ENCODE peak calls at places on chromosomes 6 and 20, in seven cellular contexts. J is cardiac muscle cell, I is endothelial cell of umbilical vein, G is AG10803, Y is left ventricle myocardium inferior, Z is cardiac fibroblast, H is fibroblast of lung. P is an unnamed sample.

GRCh38 chr6:139124887-139125672 is 9.8 kb upstream of the HECA start:
- DNase-seq in J (peak), I (peak), G (peak), Y (peak), Z (peak), H (peak), P (peak)

GRCh38 chr6:165926378-165926777 is 241.3 kb downstream of the TBXT start:
- DNase-seq in J (no peak), I (no peak), G (no peak), Y (no peak), Z (no peak), H (no peak), P (no peak)

GRCh38 chr6:21885532-21886089 is 292.1 kb downstream of the SOX4 start:
- DNase-seq in J (peak), I (peak), G (peak), Y (peak), Z (peak), H (peak), P (peak)

GRCh38 chr6:32868257-32868788 is 14.3 kb downstream of the PSMB9 start:
- DNase-seq in J (peak), I (peak), G (peak), Y (peak), Z (peak), H (peak), P (peak)

GRCh38 chr6:50333696-50334095 is 284.0 kb upstream of the DEFB112 start:
- DNase-seq in J (no peak), I (no peak), G (no peak), Y (no peak), Z (no peak), H (no peak), P (peak)

GRCh38 chr6:50849781-50850180 is 31.1 kb downstream of the TFAP2B start:
- DNase-seq in J (no peak), I (no peak), G (no peak), Y (no peak), Z (no peak), H (no peak), P (no peak)

GRCh38 chr6:29527564-29527963 is 32.0 kb downstream of the UBD start:
- DNase-seq in J (no peak), I (no peak), G (no peak), Y (no peak), Z (no peak), H (no peak), P (no peak)

GRCh38 chr6:150697515-150697914 is 97.8 kb downstream of the PLEKHG1 start:
- DNase-seq in J (no peak), I (no peak), G (peak), Y (peak), Z (no peak), H (no peak), P (no peak)

GRCh38 chr6:14396826-14397517 is 279.4 kb downstream of the CD83 start:
- DNase-seq in J (peak), I (no peak), G (peak), Y (no peak), Z (peak), H (peak), P (no peak)

GRCh38 chr6:118559659-118560058 is 11.6 kb downstream of the PLN start:
- DNase-seq in J (no peak), I (no peak), G (no peak), Y (no peak), Z (no peak), H (no peak), P (no peak)

GRCh38 chr20:57964011-57964862 is 254.4 kb upstream of the PMEPA1 start:
- DNase-seq in J (no peak), I (no peak), G (peak), Y (peak), Z (no peak), H (no peak), P (peak)

GRCh38 chr20:43409041-43409913 is 48.4 kb upstream of the SRSF6 start:
- DNase-seq in J (peak), I (peak), G (peak), Y (no peak), Z (peak), H (peak), P (peak)

GRCh38 chr20:14878676-14879019 is 541.2 kb upstream of the FLRT3 start:
- DNase-seq in J (no peak), I (no peak), G (no peak), Y (no peak), Z (no peak), H (no peak), P (no peak)

GRCh38 chr6:46378882-46379405 is 112.3 kb downstream of the RCAN2 start:
- DNase-seq in J (no peak), I (no peak), G (no peak), Y (no peak), Z (no peak), H (no peak), P (peak)

GRCh38 chr20:45617591-45617990 is 11.9 kb upstream of the WFDC10A start:
- DNase-seq in J (no peak), I (no peak), G (no peak), Y (no peak), Z (no peak), H (no peak), P (peak)

GRCh38 chr6:111750753-111751684 is 122.2 kb downstream of the FYN start:
- DNase-seq in J (peak), I (peak), G (peak), Y (no peak), Z (peak), H (peak), P (no peak)

GRCh38 chr6:1392813-1393640 is 3.7 kb downstream of the FOXF2 start:
- DNase-seq in J (no peak), I (no peak), G (no peak), Y (no peak), Z (no peak), H (no peak), P (no peak)

GRCh38 chr6:157571269-157571668 is 190.3 kb downstream of the ZDHHC14 start:
- DNase-seq in J (no peak), I (no peak), G (no peak), Y (no peak), Z (no peak), H (no peak), P (no peak)

GRCh38 chr6:32459781-32460424 is 20.2 kb downstream of the HLA-DRA start:
- DNase-seq in J (no peak), I (no peak), G (peak), Y (no peak), Z (no peak), H (no peak), P (no peak)

GRCh38 chr20:11807070-11807741 is 110.5 kb upstream of the BTBD3 start:
- DNase-seq in J (peak), I (peak), G (peak), Y (no peak), Z (peak), H (peak), P (peak)

GRCh38 chr20:39049684-39050554 is 87.8 kb downstream of the DHX35 start:
- DNase-seq in J (peak), I (peak), G (peak), Y (peak), Z (peak), H (peak), P (peak)

GRCh38 chr6:39998126-39998525 is 63.9 kb upstream of the MOCS1 start:
- DNase-seq in J (no peak), I (no peak), G (no peak), Y (no peak), Z (no peak), H (no peak), P (no peak)

GRCh38 chr6:10526156-10526555 is 5.0 kb downstream of the GCNT2 start:
- DNase-seq in J (no peak), I (peak), G (no peak), Y (no peak), Z (peak), H (peak), P (no peak)

GRCh38 chr20:47359533-47360206 is 3.2 kb upstream of the ZMYND8 start:
- DNase-seq in J (no peak), I (no peak), G (no peak), Y (no peak), Z (no peak), H (no peak), P (no peak)
- H3K4me3 ChIP-seq in J (no peak), I (no peak), G (no peak), Y (peak), Z (no peak), H (no peak), P (no peak)

DNA sequence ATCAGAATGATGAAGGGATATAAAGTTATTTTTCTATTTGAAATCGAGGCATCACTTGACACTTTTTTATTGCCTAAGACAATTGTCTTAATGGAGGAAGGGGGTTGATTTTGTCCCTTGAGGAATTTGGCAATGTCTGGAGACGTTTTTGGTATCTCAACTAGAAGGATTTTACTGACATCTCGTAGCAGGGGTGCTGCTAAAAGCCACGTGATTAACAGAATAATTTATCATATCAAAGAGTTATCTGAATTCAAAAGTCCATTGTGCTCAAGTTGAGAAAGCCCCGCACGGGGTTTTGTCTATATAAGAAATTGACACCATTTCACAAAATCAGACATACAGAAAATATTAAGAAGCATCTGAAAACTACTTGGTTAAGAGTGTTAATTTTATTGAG is 1.5 kb upstream of the TAAR6 start:
- DNase-seq in J (no peak), I (no peak), G (no peak), Y (no peak), Z (no peak), H (no peak), P (no peak)
- H3K4me3 ChIP-seq in J (no peak), I (no peak), G (no peak), Y (no peak), Z (no peak), H (no peak), P (no peak)

GRCh38 chr20:48823960-48824497 is 3.8 kb downstream of the PREX1 start:
- DNase-seq in J (peak), I (peak), G (peak), Y (no peak), Z (peak), H (peak), P (peak)
- H3K4me3 ChIP-seq in J (no peak), I (peak), G (no peak), Y (no peak), Z (no peak), H (no peak), P (no peak)

DNA sequence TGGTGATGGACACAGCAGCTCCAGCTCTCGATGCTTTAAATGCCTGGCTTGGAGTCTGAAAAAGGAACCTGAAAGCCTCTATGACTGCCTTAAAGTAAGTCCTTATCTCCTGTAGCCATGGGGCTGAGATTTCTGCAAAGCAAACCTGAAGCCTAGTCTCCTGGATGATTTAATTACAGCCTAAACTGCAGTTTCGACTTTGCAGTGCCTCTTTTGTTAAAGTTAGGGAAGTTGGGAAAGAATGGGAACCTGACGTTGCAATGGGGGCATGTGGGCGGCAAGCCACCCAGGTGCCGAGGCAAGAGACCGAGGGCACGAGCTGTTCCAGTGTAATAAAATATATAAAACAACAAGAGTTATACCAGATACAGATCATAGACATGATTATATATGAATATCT is 11.7 kb upstream of the TCFL5 start:
- DNase-seq in J (no peak), I (no peak), G (no peak), Y (no peak), Z (no peak), H (no peak), P (no peak)
- H3K4me3 ChIP-seq in J (no peak), I (no peak), G (no peak), Y (no peak), Z (no peak), H (no peak), P (no peak)

DNA sequence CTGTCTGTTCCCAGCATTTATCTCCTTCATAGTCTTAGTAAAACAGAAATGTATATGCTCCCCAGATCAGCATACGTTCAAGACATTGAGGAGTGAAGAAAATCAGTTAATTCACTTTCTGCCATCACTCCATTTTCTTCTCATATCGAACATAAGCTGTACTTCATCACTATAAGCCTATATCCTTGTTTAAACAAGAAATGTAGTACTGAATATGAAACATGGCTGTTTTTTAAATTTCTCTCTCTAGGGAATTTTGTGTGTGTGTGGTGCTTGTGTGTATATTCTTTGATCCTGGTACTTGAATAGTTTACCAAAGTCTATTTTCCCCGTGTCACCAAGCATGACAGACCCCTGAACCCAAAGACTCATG is 107.1 kb downstream of the HFE start:
- DNase-seq in J (no peak), I (no peak), G (no peak), Y (no peak), Z (no peak), H (no peak), P (no peak)
- H3K4me3 ChIP-seq in J (no peak), I (no peak), G (peak), Y (peak), Z (no peak), H (no peak), P (no peak)

GRCh38 chr20:17990278-17990972 is 21.6 kb downstream of the MGME1 start:
- DNase-seq in J (peak), I (no peak), G (no peak), Y (no peak), Z (no peak), H (no peak), P (no peak)

GRCh38 chr20:17995967-17996819 is 27.4 kb downstream of the MGME1 start:
- DNase-seq in J (peak), I (peak), G (peak), Y (no peak), Z (peak), H (peak), P (peak)

GRCh38 chr20:17993546-17993945 is 24.7 kb downstream of the MGME1 start:
- DNase-seq in J (no peak), I (no peak), G (no peak), Y (no peak), Z (no peak), H (no peak), P (no peak)

GRCh38 chr20:17992847-17993508 is 24.2 kb downstream of the MGME1 start:
- DNase-seq in J (peak), I (peak), G (no peak), Y (no peak), Z (peak), H (peak), P (no peak)

DNA sequence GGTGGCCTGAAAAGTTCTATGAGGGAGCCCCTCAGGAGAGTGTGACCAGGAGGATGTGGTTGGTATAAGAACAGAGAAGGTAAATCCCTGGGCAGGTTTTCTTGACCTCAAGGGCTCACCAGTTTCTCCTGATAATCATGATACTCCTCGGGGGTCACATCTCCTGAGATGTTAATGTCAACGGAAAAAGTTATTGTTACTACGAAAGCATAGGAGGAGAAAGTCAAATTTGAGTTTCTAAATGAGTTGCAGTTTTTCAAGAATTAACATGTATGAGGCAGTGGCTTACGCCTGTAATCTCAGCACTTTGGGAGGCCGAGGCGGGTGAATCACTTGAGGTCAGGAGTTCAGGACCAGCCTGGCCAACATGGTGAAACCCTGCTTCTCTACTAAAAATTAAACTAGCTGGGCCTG is 23.4 kb downstream of the MGME1 start:
- DNase-seq in J (peak), I (no peak), G (no peak), Y (no peak), Z (peak), H (no peak), P (no peak)
- H3K4me3 ChIP-seq in J (no peak), I (no peak), G (no peak), Y (no peak), Z (no peak), H (no peak), P (no peak)